ENCODE peak calls at places on chromosome 15, in four cellular contexts. Q is HepG2, Z is colonic mucosa, L is GM12878. D is an unnamed sample. For H3K9me3, the result is how much of the 10 kb centered on the place peaks cover.

GRCh38 chr15:93331545-93332117 is 242.6 kb upstream of the RGMA start:
- DNase-seq in Z (no peak), Q (no peak), L (no peak), D (no peak)

GRCh38 chr15:100093211-100094126 is 248.3 kb downstream of the ADAMTS17 start:
- DNase-seq in Z (no peak), L (no peak), Q (no peak), D (no peak)

GRCh38 chr15:80228959-80229610 is 22.9 kb downstream of the CTXND1 start:
- DNase-seq in Z (no peak), L (no peak), Q (no peak), D (no peak)

GRCh38 chr15:59685737-59686297 is 3.3 kb downstream of the BNIP2 start:
- DNase-seq in Z (no peak), L (no peak), Q (no peak), D (no peak)

GRCh38 chr15:34732430-34732829 is 22.4 kb downstream of the GJD2 start:
- DNase-seq in L (no peak), Q (no peak), Z (no peak), D (no peak)

GRCh38 chr15:84081391-84082168 is 154.0 kb upstream of the GOLGA6L4 start:
- DNase-seq in Z (no peak), Q (no peak), L (no peak), D (no peak)

GRCh38 chr15:83582386-83582785 is 71.5 kb upstream of the ADAMTSL3 start:
- DNase-seq in L (no peak), Q (no peak), Z (no peak), D (no peak)

GRCh38 chr15:69679623-69680228 is 227.1 kb downstream of the RPLP1 start:
- DNase-seq in L (peak), Q (no peak), Z (no peak), D (peak)

GRCh38 chr15:38941399-38941953 is 376.9 kb upstream of the RASGRP1 start:
- DNase-seq in Q (no peak), L (no peak), Z (no peak), D (no peak)

GRCh38 chr15:72169921-72170611 is 27.5 kb downstream of the GRAMD2A start:
- DNase-seq in Z (peak), Q (no peak), L (no peak), D (no peak)

GRCh38 chr15:35309886-35310285 is 224.8 kb upstream of the NANOGP8 start:
- DNase-seq in Q (no peak), Z (no peak), L (no peak), D (no peak)

GRCh38 chr15:79682285-79682684 is 214.5 kb downstream of the MTHFS start:
- DNase-seq in Q (no peak), Z (no peak), L (no peak), D (no peak)

GRCh38 chr15:33310481-33311311 is at the start of gene RYR3:
- DNase-seq in Z (no peak), L (no peak), Q (no peak), D (no peak)

GRCh38 chr15:43514241-43515057 is 3.0 kb upstream of the MAP1A start:
- DNase-seq in Q (peak), Z (peak), L (no peak), D (peak)

GRCh38 chr15:77295446-77295845 is 124.5 kb downstream of the PEAK1 start:
- DNase-seq in L (no peak), Z (no peak), Q (no peak), D (no peak)

GRCh38 chr15:85689729-85690128 is 105.0 kb downstream of the KLHL25 start:
- DNase-seq in Z (no peak), L (peak), Q (no peak), D (peak)

GRCh38 chr15:58433597-58434333 is 2.0 kb downstream of the LIPC start:
- DNase-seq in Q (no peak), L (no peak), Z (peak), D (no peak)

GRCh38 chr15:50123861-50124556 is 5.0 kb upstream of the ATP8B4 start:
- DNase-seq in Q (no peak), L (no peak), Z (no peak), D (peak)

GRCh38 chr15:70038730-70039392 is 58.9 kb downstream of the TLE3 start:
- DNase-seq in Q (no peak), L (no peak), Z (no peak), D (no peak)

GRCh38 chr15:62816342-62817059 is 226.0 kb upstream of the TPM1 start:
- DNase-seq in Z (no peak), Q (no peak), L (no peak), D (no peak)

GRCh38 chr15:62821384-62822131 is 221.0 kb upstream of the TPM1 start:
- DNase-seq in Q (peak), Z (peak), L (no peak), D (no peak)

GRCh38 chr15:62824111-62824737 is 218.3 kb upstream of the TPM1 start:
- DNase-seq in L (no peak), Z (no peak), Q (no peak), D (no peak)

GRCh38 chr15:62818691-62819090 is 223.9 kb upstream of the TPM1 start:
- DNase-seq in Q (no peak), L (no peak), Z (no peak), D (no peak)

GRCh38 chr15:62822228-62822627 is 220.3 kb upstream of the TPM1 start:
- DNase-seq in Z (peak), Q (no peak), L (no peak), D (no peak)
- H3K27ac ChIP-seq in Z (peak), Q (peak), L (no peak), D (no peak)

DNA sequence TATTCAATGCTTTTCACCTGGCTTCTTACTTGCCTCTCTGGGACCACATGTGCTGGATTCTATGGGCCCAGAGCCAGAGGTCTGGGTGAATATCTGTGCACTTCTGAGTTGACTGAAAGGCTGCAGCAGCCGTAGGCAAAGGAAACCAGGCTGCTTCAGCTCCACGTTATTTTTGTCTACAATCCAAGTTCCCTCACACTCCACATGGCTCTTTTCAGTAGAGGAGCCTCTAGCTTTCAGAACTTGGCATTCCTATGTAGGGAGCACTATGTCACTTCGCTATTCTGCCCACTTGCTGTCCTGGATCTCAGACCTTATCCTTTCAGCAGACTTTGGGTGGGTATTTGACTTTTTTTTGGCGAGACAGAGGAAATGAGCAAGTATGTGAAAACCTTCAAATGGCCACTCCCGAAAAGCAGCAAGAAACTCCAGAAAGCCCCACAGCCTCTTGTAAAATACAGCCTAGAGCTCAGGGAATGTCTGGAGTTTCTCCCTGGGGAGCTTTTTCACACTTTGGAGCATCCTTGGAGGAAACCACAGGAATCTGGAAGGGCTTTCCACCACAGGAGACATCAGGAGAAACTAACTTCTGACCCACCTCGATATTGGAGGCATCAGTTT is 80.9 kb downstream of the DUT start:
- DNase-seq in Q (no peak), L (no peak), Z (no peak), D (no peak)
- H3K9ac ChIP-seq in Q (no peak), L (no peak), Z (no peak), D (no peak)

GRCh38 chr15:26392956-26393355 is 379.9 kb downstream of the GABRB3 start:
- DNase-seq in Z (no peak), Q (no peak), L (no peak), D (no peak)
- H3K9me3 ChIP-seq in Z (under half), Q (half or more), L (under half), D (under half)

DNA sequence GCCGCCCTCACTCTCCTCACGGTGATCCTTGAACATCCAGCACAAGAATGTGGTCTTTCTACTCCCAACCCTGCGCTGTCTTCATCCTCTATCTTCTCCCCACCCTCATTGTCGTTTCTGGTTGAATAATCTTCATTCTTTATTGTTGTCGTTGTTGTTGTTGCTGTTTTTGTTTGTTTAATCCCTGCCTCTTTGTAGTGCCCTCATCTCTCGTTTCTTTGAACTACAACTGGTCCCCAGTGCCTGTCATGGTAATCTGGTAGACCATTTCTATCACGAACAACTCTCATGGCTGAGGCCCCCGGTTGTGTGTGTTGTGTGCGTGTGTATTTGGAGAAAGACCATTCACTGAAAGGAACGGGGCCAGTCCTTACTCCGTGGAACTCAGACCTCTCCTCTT is 1.3 kb upstream of the MYO5A start:
- DNase-seq in L (no peak), Z (no peak), Q (no peak), D (no peak)
- H3K27ac ChIP-seq in L (no peak), Z (no peak), Q (no peak), D (no peak)

DNA sequence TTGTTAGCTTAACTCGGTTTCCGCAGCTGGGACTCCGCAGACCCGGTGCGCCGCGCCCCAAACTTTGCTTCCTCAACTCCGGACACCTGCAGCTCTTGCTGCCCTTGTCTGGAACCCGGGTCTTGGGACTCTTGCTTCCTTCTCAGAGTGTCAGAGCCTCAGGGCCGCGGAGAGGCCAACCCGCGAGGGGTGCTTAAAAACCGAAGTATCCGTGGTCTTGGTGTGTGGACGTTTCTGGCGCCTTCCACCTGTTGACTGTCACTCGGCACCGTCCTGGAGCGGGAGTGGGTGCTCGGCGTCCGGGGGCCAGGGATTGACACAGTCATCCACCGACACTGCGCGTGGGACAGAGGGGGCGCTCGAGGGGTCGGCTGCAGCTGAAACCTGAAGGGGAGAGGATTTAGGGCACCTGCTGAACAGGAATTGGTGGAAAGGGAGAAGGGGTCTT is 386 bp downstream of the SQOR start:
- DNase-seq in Z (peak), Q (peak), L (no peak), D (no peak)
- H3K9ac ChIP-seq in Z (peak), Q (peak), L (peak), D (peak)

DNA sequence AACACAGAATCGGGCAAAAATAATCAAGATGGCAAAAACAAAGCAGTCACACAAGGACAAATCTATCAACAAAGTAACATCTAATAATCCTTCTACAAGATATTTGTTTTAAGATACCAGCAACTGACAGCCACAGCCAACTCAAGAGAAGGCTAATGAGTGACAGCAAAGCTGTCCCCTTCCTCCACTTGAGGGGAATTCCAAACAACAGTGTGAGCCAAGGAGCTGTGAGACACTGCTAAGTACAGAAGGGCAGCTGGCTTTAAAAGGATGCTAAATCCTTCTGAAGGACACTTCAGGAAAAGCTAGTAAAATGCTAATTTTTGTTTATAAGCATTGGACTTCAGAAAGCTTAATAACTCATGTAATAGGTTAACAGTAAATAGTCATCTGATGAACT is 120.4 kb upstream of the GOLGA8J start:
- DNase-seq in Q (no peak), Z (no peak), L (no peak), D (no peak)
- H3K9me3 ChIP-seq in Q (under half), Z (under half), L (under half), D (under half)